ENCODE peak calls at places on chromosome 12, in seven cellular contexts. One of them, this sample, is unnamed.

GRCh38 chr12:92786045-92786444 is 83.3 kb downstream of the PLEKHG7 start:
- DNase-seq in SK-N-SH: no peak
- DNase-seq in GM23338: no peak
- DNase-seq in bronchial epithelial cell: peak
- DNase-seq in fibroblast of the aortic adventitia: peak
- DNase-seq in cardiac fibroblast: peak
- DNase-seq in HFF-Myc: no peak
- DNase-seq in this sample: no peak

GRCh38 chr12:16385779-16386646 is 38.6 kb downstream of the MGST1 start:
- DNase-seq in SK-N-SH: peak
- DNase-seq in GM23338: peak
- DNase-seq in bronchial epithelial cell: peak
- DNase-seq in fibroblast of the aortic adventitia: peak
- DNase-seq in cardiac fibroblast: peak
- DNase-seq in HFF-Myc: peak
- DNase-seq in this sample: peak

GRCh38 chr12:116666305-116666673 is 71.6 kb downstream of the SPRING1 start:
- DNase-seq in SK-N-SH: no peak
- DNase-seq in GM23338: peak
- DNase-seq in bronchial epithelial cell: no peak
- DNase-seq in fibroblast of the aortic adventitia: no peak
- DNase-seq in cardiac fibroblast: no peak
- DNase-seq in HFF-Myc: no peak
- DNase-seq in this sample: no peak

GRCh38 chr12:94793191-94793595 is 142.8 kb upstream of the TMCC3 start:
- DNase-seq in SK-N-SH: no peak
- DNase-seq in GM23338: peak
- DNase-seq in bronchial epithelial cell: peak
- DNase-seq in fibroblast of the aortic adventitia: no peak
- DNase-seq in cardiac fibroblast: no peak
- DNase-seq in HFF-Myc: no peak
- DNase-seq in this sample: no peak

GRCh38 chr12:24079083-24079482 is 129.6 kb upstream of the SOX5 start:
- DNase-seq in SK-N-SH: no peak
- DNase-seq in GM23338: no peak
- DNase-seq in bronchial epithelial cell: no peak
- DNase-seq in fibroblast of the aortic adventitia: no peak
- DNase-seq in cardiac fibroblast: no peak
- DNase-seq in HFF-Myc: no peak
- DNase-seq in this sample: no peak

GRCh38 chr12:91662021-91662420 is 479.4 kb upstream of the DCN start:
- DNase-seq in SK-N-SH: no peak
- DNase-seq in GM23338: no peak
- DNase-seq in bronchial epithelial cell: no peak
- DNase-seq in fibroblast of the aortic adventitia: peak
- DNase-seq in cardiac fibroblast: peak
- DNase-seq in HFF-Myc: no peak
- DNase-seq in this sample: no peak

GRCh38 chr12:57514720-57515467 is 5.4 kb downstream of the DDIT3 start:
- DNase-seq in SK-N-SH: no peak
- DNase-seq in GM23338: no peak
- DNase-seq in bronchial epithelial cell: no peak
- DNase-seq in fibroblast of the aortic adventitia: peak
- DNase-seq in cardiac fibroblast: no peak
- DNase-seq in HFF-Myc: no peak
- DNase-seq in this sample: no peak

GRCh38 chr12:87975879-87976278 is 53.3 kb downstream of the C12orf50 start:
- DNase-seq in SK-N-SH: no peak
- DNase-seq in GM23338: no peak
- DNase-seq in bronchial epithelial cell: no peak
- DNase-seq in fibroblast of the aortic adventitia: no peak
- DNase-seq in cardiac fibroblast: no peak
- DNase-seq in HFF-Myc: no peak
- DNase-seq in this sample: no peak

GRCh38 chr12:59834659-59835474 is 239.0 kb downstream of the SLC16A7 start:
- DNase-seq in SK-N-SH: peak
- DNase-seq in GM23338: peak
- DNase-seq in bronchial epithelial cell: peak
- DNase-seq in fibroblast of the aortic adventitia: peak
- DNase-seq in cardiac fibroblast: peak
- DNase-seq in HFF-Myc: no peak
- DNase-seq in this sample: no peak

GRCh38 chr12:43805149-43805856 is 814 bp downstream of the TWF1 start:
- DNase-seq in SK-N-SH: peak
- DNase-seq in GM23338: peak
- DNase-seq in bronchial epithelial cell: no peak
- DNase-seq in fibroblast of the aortic adventitia: peak
- DNase-seq in cardiac fibroblast: no peak
- DNase-seq in HFF-Myc: no peak
- DNase-seq in this sample: no peak

GRCh38 chr12:6700646-6701051 is at the start of gene PIANP:
- DNase-seq in SK-N-SH: peak
- DNase-seq in GM23338: peak
- DNase-seq in bronchial epithelial cell: no peak
- DNase-seq in fibroblast of the aortic adventitia: no peak
- DNase-seq in cardiac fibroblast: peak
- DNase-seq in HFF-Myc: no peak
- DNase-seq in this sample: no peak

GRCh38 chr12:65823481-65824313 is 586 bp upstream of the HMGA2 start:
- DNase-seq in SK-N-SH: peak
- DNase-seq in GM23338: peak
- DNase-seq in bronchial epithelial cell: peak
- DNase-seq in fibroblast of the aortic adventitia: peak
- DNase-seq in cardiac fibroblast: peak
- DNase-seq in HFF-Myc: peak
- DNase-seq in this sample: no peak

GRCh38 chr12:51131745-51132521 is 41.0 kb downstream of the TFCP2 start:
- DNase-seq in SK-N-SH: no peak
- DNase-seq in GM23338: no peak
- DNase-seq in bronchial epithelial cell: no peak
- DNase-seq in fibroblast of the aortic adventitia: no peak
- DNase-seq in cardiac fibroblast: no peak
- DNase-seq in HFF-Myc: no peak
- DNase-seq in this sample: no peak

GRCh38 chr12:57461904-57462306 is 2.3 kb downstream of the GLI1 start:
- DNase-seq in SK-N-SH: no peak
- DNase-seq in GM23338: no peak
- DNase-seq in bronchial epithelial cell: no peak
- DNase-seq in fibroblast of the aortic adventitia: peak
- DNase-seq in cardiac fibroblast: peak
- DNase-seq in HFF-Myc: no peak
- DNase-seq in this sample: no peak

GRCh38 chr12:93469386-93469785 is 2.1 kb downstream of the MRPL42 start:
- DNase-seq in SK-N-SH: no peak
- DNase-seq in GM23338: no peak
- DNase-seq in bronchial epithelial cell: no peak
- DNase-seq in fibroblast of the aortic adventitia: no peak
- DNase-seq in cardiac fibroblast: no peak
- DNase-seq in HFF-Myc: no peak
- DNase-seq in this sample: no peak

GRCh38 chr12:168763-169525 is 45.0 kb downstream of the SLC6A12 start:
- DNase-seq in SK-N-SH: no peak
- DNase-seq in GM23338: peak
- DNase-seq in bronchial epithelial cell: no peak
- DNase-seq in fibroblast of the aortic adventitia: no peak
- DNase-seq in cardiac fibroblast: no peak
- DNase-seq in HFF-Myc: no peak
- DNase-seq in this sample: no peak

GRCh38 chr12:88468546-88468945 is 111.7 kb downstream of the KITLG start:
- DNase-seq in SK-N-SH: no peak
- DNase-seq in GM23338: no peak
- DNase-seq in bronchial epithelial cell: no peak
- DNase-seq in fibroblast of the aortic adventitia: peak
- DNase-seq in cardiac fibroblast: peak
- DNase-seq in HFF-Myc: no peak
- DNase-seq in this sample: no peak

GRCh38 chr12:3947781-3948180 is 74.6 kb upstream of the PARP11 start:
- DNase-seq in SK-N-SH: no peak
- DNase-seq in GM23338: no peak
- DNase-seq in bronchial epithelial cell: peak
- DNase-seq in fibroblast of the aortic adventitia: no peak
- DNase-seq in cardiac fibroblast: no peak
- DNase-seq in HFF-Myc: no peak
- DNase-seq in this sample: no peak

GRCh38 chr12:21527451-21528180 is 1.5 kb downstream of the SPX start:
- DNase-seq in SK-N-SH: peak
- DNase-seq in GM23338: peak
- DNase-seq in bronchial epithelial cell: peak
- DNase-seq in fibroblast of the aortic adventitia: peak
- DNase-seq in cardiac fibroblast: peak
- DNase-seq in HFF-Myc: no peak
- DNase-seq in this sample: no peak

GRCh38 chr12:110932048-110932447 is 11.7 kb upstream of the MYL2 start:
- DNase-seq in SK-N-SH: peak
- DNase-seq in GM23338: peak
- DNase-seq in bronchial epithelial cell: no peak
- DNase-seq in fibroblast of the aortic adventitia: no peak
- DNase-seq in cardiac fibroblast: peak
- DNase-seq in HFF-Myc: no peak
- DNase-seq in this sample: no peak
- TF ChIP-seq CTCF in SK-N-SH: peak
- TF ChIP-seq CTCF in GM23338: peak
- TF ChIP-seq CTCF in bronchial epithelial cell: peak
- TF ChIP-seq CTCF in fibroblast of the aortic adventitia: peak
- TF ChIP-seq CTCF in cardiac fibroblast: peak
- TF ChIP-seq CTCF in HFF-Myc: peak
- TF ChIP-seq CTCF in this sample: peak

DNA sequence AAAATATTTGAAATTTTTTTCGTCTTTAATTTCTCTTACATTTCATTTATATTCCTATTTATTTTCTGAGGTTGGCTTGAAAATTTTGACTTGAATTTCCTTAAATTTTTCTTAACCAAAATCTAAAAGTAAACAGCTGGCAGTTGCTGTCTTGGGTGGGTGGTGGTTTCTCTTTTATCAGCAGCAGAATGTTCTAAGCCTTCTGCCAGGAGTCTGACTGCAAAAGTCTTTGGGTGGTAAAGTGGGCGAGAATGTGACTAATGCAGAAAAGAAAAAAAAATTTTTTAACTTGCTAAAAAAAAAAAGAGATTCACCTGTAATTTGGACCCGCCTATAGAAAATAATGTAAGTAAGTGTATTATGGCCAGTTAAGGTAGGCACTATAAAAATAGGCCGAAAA is 2.5 kb downstream of the FGFR1OP2 start:
- DNase-seq in SK-N-SH: no peak
- DNase-seq in GM23338: no peak
- DNase-seq in bronchial epithelial cell: peak
- DNase-seq in fibroblast of the aortic adventitia: peak
- DNase-seq in cardiac fibroblast: peak
- DNase-seq in HFF-Myc: no peak
- DNase-seq in this sample: no peak
- H3K4me3 ChIP-seq in SK-N-SH: peak
- H3K4me3 ChIP-seq in GM23338: no peak
- H3K4me3 ChIP-seq in bronchial epithelial cell: no peak
- H3K4me3 ChIP-seq in fibroblast of the aortic adventitia: peak
- H3K4me3 ChIP-seq in cardiac fibroblast: peak
- H3K4me3 ChIP-seq in HFF-Myc: peak
- H3K4me3 ChIP-seq in this sample: peak

DNA sequence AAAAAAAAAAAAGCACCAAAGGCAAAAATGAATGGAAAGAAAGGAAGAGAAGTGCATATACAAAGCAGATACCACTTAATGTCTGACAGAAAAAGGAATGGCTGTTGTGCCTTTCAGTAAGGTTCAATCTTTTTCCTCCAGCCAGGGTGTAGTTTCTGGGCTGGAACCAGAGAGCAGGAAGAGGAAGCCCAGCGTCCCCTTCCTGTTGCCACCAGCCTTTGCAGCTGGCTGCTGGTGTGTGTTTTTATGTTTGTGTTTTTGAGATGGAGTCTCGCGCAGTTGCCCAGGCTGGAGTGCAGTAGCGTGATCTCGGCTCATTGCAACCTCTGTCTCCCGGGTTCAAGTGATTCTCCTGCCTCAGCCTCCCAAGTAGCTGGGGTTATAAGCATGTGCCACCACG is 64.6 kb upstream of the LTA4H start:
- DNase-seq in SK-N-SH: no peak
- DNase-seq in GM23338: no peak
- DNase-seq in bronchial epithelial cell: no peak
- DNase-seq in fibroblast of the aortic adventitia: no peak
- DNase-seq in cardiac fibroblast: no peak
- DNase-seq in HFF-Myc: no peak
- DNase-seq in this sample: no peak
- TF ChIP-seq CTCF in SK-N-SH: no peak
- TF ChIP-seq CTCF in GM23338: no peak
- TF ChIP-seq CTCF in bronchial epithelial cell: no peak
- TF ChIP-seq CTCF in fibroblast of the aortic adventitia: no peak
- TF ChIP-seq CTCF in cardiac fibroblast: no peak
- TF ChIP-seq CTCF in HFF-Myc: no peak
- TF ChIP-seq CTCF in this sample: no peak

GRCh38 chr12:107025691-107026090 is 38.7 kb upstream of the MTERF2 start:
- DNase-seq in SK-N-SH: no peak
- DNase-seq in GM23338: peak
- DNase-seq in bronchial epithelial cell: peak
- DNase-seq in fibroblast of the aortic adventitia: no peak
- DNase-seq in cardiac fibroblast: no peak
- DNase-seq in HFF-Myc: no peak
- DNase-seq in this sample: no peak

GRCh38 chr12:107032266-107032665 is 45.3 kb upstream of the MTERF2 start:
- DNase-seq in SK-N-SH: no peak
- DNase-seq in GM23338: no peak
- DNase-seq in bronchial epithelial cell: no peak
- DNase-seq in fibroblast of the aortic adventitia: no peak
- DNase-seq in cardiac fibroblast: no peak
- DNase-seq in HFF-Myc: no peak
- DNase-seq in this sample: no peak

GRCh38 chr12:107027304-107028053 is 40.5 kb upstream of the MTERF2 start:
- DNase-seq in SK-N-SH: peak
- DNase-seq in GM23338: no peak
- DNase-seq in bronchial epithelial cell: peak
- DNase-seq in fibroblast of the aortic adventitia: peak
- DNase-seq in cardiac fibroblast: peak
- DNase-seq in HFF-Myc: peak
- DNase-seq in this sample: peak
- H3K4me3 ChIP-seq in SK-N-SH: no peak
- H3K4me3 ChIP-seq in GM23338: no peak
- H3K4me3 ChIP-seq in bronchial epithelial cell: no peak
- H3K4me3 ChIP-seq in fibroblast of the aortic adventitia: no peak
- H3K4me3 ChIP-seq in cardiac fibroblast: no peak
- H3K4me3 ChIP-seq in HFF-Myc: no peak
- H3K4me3 ChIP-seq in this sample: no peak

DNA sequence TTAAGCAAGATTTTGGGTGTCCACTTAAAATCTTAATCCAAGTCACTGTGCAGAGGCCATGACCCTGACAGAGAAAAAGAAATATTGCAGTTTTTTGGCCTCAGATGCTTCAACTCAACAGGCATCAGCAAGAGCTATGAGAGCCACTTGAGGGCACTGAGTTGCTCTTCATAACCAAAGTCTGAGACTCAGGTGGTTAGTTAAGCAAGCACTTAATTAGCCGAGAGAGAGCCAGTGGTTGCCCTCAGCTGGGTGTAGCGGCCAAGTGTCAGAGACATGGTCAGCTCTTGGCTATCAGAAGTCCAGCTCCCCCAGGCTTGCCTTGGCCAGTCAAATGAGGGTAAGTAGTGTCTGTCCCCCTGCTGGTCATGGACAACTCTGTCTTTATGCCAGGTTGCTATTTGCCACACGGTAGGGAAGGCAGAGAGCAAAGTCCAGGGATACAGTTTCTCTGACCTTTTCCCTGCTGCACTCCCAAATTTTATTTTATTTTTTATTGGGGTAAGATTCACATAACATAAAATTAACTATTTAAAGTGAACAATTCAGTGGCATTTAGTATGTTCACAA is 9.0 kb upstream of the KRT71 start:
- DNase-seq in SK-N-SH: no peak
- DNase-seq in GM23338: peak
- DNase-seq in bronchial epithelial cell: no peak
- DNase-seq in fibroblast of the aortic adventitia: no peak
- DNase-seq in cardiac fibroblast: no peak
- DNase-seq in HFF-Myc: no peak
- DNase-seq in this sample: no peak
- TF ChIP-seq CTCF in SK-N-SH: peak
- TF ChIP-seq CTCF in GM23338: peak
- TF ChIP-seq CTCF in bronchial epithelial cell: peak
- TF ChIP-seq CTCF in fibroblast of the aortic adventitia: peak
- TF ChIP-seq CTCF in cardiac fibroblast: peak
- TF ChIP-seq CTCF in HFF-Myc: peak
- TF ChIP-seq CTCF in this sample: peak